ENCODE peak calls at places on chromosomes 12 and 14, in ten cellular contexts. One of them, this sample, is unnamed.

GRCh38 chr14:25231006-25231405 is 181.1 kb upstream of the STXBP6 start:
- DNase-seq in caudate nucleus: no peak
- DNase-seq in HCT116: no peak
- DNase-seq in hepatocyte: no peak
- DNase-seq in WERI-Rb-1: no peak
- DNase-seq in PC-9: no peak
- DNase-seq in A549: no peak
- DNase-seq in CD8-positive, alpha-beta T cell: no peak
- DNase-seq in PC-3: no peak
- DNase-seq in neural progenitor cell: no peak
- DNase-seq in this sample: no peak

GRCh38 chr14:33062881-33063280 is 124.2 kb downstream of the NPAS3 start:
- DNase-seq in neural progenitor cell: no peak
- DNase-seq in PC-3: peak
- DNase-seq in WERI-Rb-1: no peak
- DNase-seq in hepatocyte: no peak
- DNase-seq in A549: no peak
- DNase-seq in caudate nucleus: no peak
- DNase-seq in PC-9: no peak
- DNase-seq in HCT116: no peak
- DNase-seq in CD8-positive, alpha-beta T cell: no peak
- DNase-seq in this sample: no peak

GRCh38 chr12:131773582-131774221 is 54.5 kb upstream of the MMP17 start:
- DNase-seq in WERI-Rb-1: no peak
- DNase-seq in PC-3: no peak
- DNase-seq in neural progenitor cell: no peak
- DNase-seq in hepatocyte: no peak
- DNase-seq in A549: no peak
- DNase-seq in CD8-positive, alpha-beta T cell: no peak
- DNase-seq in HCT116: no peak
- DNase-seq in caudate nucleus: no peak
- DNase-seq in PC-9: no peak
- DNase-seq in this sample: no peak

GRCh38 chr14:103899316-103899715 is 28.9 kb upstream of the TDRD9 start:
- DNase-seq in caudate nucleus: no peak
- DNase-seq in A549: no peak
- DNase-seq in WERI-Rb-1: no peak
- DNase-seq in CD8-positive, alpha-beta T cell: no peak
- DNase-seq in neural progenitor cell: no peak
- DNase-seq in HCT116: no peak
- DNase-seq in hepatocyte: no peak
- DNase-seq in PC-9: no peak
- DNase-seq in PC-3: no peak
- DNase-seq in this sample: no peak

GRCh38 chr14:56608682-56609081 is 29.1 kb downstream of the TMEM260 start:
- DNase-seq in hepatocyte: no peak
- DNase-seq in PC-9: no peak
- DNase-seq in PC-3: no peak
- DNase-seq in WERI-Rb-1: no peak
- DNase-seq in CD8-positive, alpha-beta T cell: no peak
- DNase-seq in HCT116: peak
- DNase-seq in caudate nucleus: no peak
- DNase-seq in neural progenitor cell: no peak
- DNase-seq in A549: no peak
- DNase-seq in this sample: no peak

GRCh38 chr14:99544971-99545370 is 59.0 kb downstream of the CCDC85C start:
- DNase-seq in hepatocyte: no peak
- DNase-seq in neural progenitor cell: no peak
- DNase-seq in CD8-positive, alpha-beta T cell: no peak
- DNase-seq in A549: no peak
- DNase-seq in PC-9: no peak
- DNase-seq in HCT116: no peak
- DNase-seq in WERI-Rb-1: no peak
- DNase-seq in caudate nucleus: no peak
- DNase-seq in PC-3: no peak
- DNase-seq in this sample: no peak

GRCh38 chr14:94542111-94542810 is 19.0 kb upstream of the SERPINA4 start:
- DNase-seq in PC-3: peak
- DNase-seq in A549: no peak
- DNase-seq in CD8-positive, alpha-beta T cell: no peak
- DNase-seq in PC-9: no peak
- DNase-seq in HCT116: no peak
- DNase-seq in neural progenitor cell: no peak
- DNase-seq in WERI-Rb-1: no peak
- DNase-seq in hepatocyte: no peak
- DNase-seq in caudate nucleus: no peak
- DNase-seq in this sample: no peak

GRCh38 chr14:100297320-100298300 is 8.6 kb downstream of the SLC25A29 start:
- DNase-seq in HCT116: no peak
- DNase-seq in hepatocyte: peak
- DNase-seq in PC-9: no peak
- DNase-seq in PC-3: no peak
- DNase-seq in neural progenitor cell: no peak
- DNase-seq in caudate nucleus: no peak
- DNase-seq in CD8-positive, alpha-beta T cell: no peak
- DNase-seq in A549: no peak
- DNase-seq in WERI-Rb-1: no peak
- DNase-seq in this sample: peak

GRCh38 chr12:75483411-75483810 is 2.9 kb downstream of the GLIPR1 start:
- DNase-seq in neural progenitor cell: no peak
- DNase-seq in caudate nucleus: no peak
- DNase-seq in HCT116: no peak
- DNase-seq in WERI-Rb-1: no peak
- DNase-seq in PC-3: no peak
- DNase-seq in A549: no peak
- DNase-seq in hepatocyte: no peak
- DNase-seq in PC-9: no peak
- DNase-seq in CD8-positive, alpha-beta T cell: no peak
- DNase-seq in this sample: no peak

GRCh38 chr14:63642656-63643382 is 1.1 kb upstream of the WDR89 start:
- DNase-seq in HCT116: no peak
- DNase-seq in WERI-Rb-1: no peak
- DNase-seq in neural progenitor cell: no peak
- DNase-seq in PC-3: no peak
- DNase-seq in A549: no peak
- DNase-seq in CD8-positive, alpha-beta T cell: no peak
- DNase-seq in PC-9: no peak
- DNase-seq in hepatocyte: no peak
- DNase-seq in caudate nucleus: no peak
- DNase-seq in this sample: no peak

GRCh38 chr12:24709201-24709600 is 239.7 kb downstream of the BCAT1 start:
- DNase-seq in PC-9: no peak
- DNase-seq in neural progenitor cell: no peak
- DNase-seq in WERI-Rb-1: no peak
- DNase-seq in caudate nucleus: no peak
- DNase-seq in HCT116: no peak
- DNase-seq in hepatocyte: no peak
- DNase-seq in PC-3: no peak
- DNase-seq in CD8-positive, alpha-beta T cell: no peak
- DNase-seq in A549: no peak
- DNase-seq in this sample: no peak

GRCh38 chr14:58100735-58101368 is 51.2 kb downstream of the ARMH4 start:
- DNase-seq in caudate nucleus: no peak
- DNase-seq in HCT116: no peak
- DNase-seq in PC-3: peak
- DNase-seq in PC-9: no peak
- DNase-seq in A549: no peak
- DNase-seq in WERI-Rb-1: no peak
- DNase-seq in hepatocyte: no peak
- DNase-seq in CD8-positive, alpha-beta T cell: no peak
- DNase-seq in neural progenitor cell: no peak
- DNase-seq in this sample: no peak

GRCh38 chr12:125518074-125518473 is 452.8 kb downstream of the AACS start:
- DNase-seq in hepatocyte: peak
- DNase-seq in neural progenitor cell: peak
- DNase-seq in caudate nucleus: no peak
- DNase-seq in WERI-Rb-1: no peak
- DNase-seq in PC-9: no peak
- DNase-seq in PC-3: no peak
- DNase-seq in A549: no peak
- DNase-seq in HCT116: no peak
- DNase-seq in CD8-positive, alpha-beta T cell: no peak
- DNase-seq in this sample: no peak

GRCh38 chr12:68477906-68478305 is 132.8 kb upstream of the RAP1B start:
- DNase-seq in A549: no peak
- DNase-seq in caudate nucleus: no peak
- DNase-seq in WERI-Rb-1: no peak
- DNase-seq in PC-3: no peak
- DNase-seq in PC-9: no peak
- DNase-seq in CD8-positive, alpha-beta T cell: no peak
- DNase-seq in HCT116: no peak
- DNase-seq in neural progenitor cell: no peak
- DNase-seq in hepatocyte: no peak
- DNase-seq in this sample: no peak

GRCh38 chr12:2548095-2548494 is 246.7 kb upstream of the FKBP4 start:
- DNase-seq in CD8-positive, alpha-beta T cell: no peak
- DNase-seq in PC-9: no peak
- DNase-seq in A549: no peak
- DNase-seq in neural progenitor cell: no peak
- DNase-seq in HCT116: no peak
- DNase-seq in caudate nucleus: no peak
- DNase-seq in PC-3: no peak
- DNase-seq in hepatocyte: no peak
- DNase-seq in WERI-Rb-1: peak
- DNase-seq in this sample: no peak

GRCh38 chr12:53810950-53811349 is 59.2 kb upstream of the CISTR start:
- DNase-seq in A549: no peak
- DNase-seq in HCT116: no peak
- DNase-seq in hepatocyte: no peak
- DNase-seq in PC-3: no peak
- DNase-seq in neural progenitor cell: no peak
- DNase-seq in PC-9: no peak
- DNase-seq in CD8-positive, alpha-beta T cell: no peak
- DNase-seq in WERI-Rb-1: no peak
- DNase-seq in caudate nucleus: no peak
- DNase-seq in this sample: no peak
- H3K27ac ChIP-seq in A549: no peak
- H3K27ac ChIP-seq in HCT116: no peak
- H3K27ac ChIP-seq in hepatocyte: no peak
- H3K27ac ChIP-seq in PC-3: no peak
- H3K27ac ChIP-seq in neural progenitor cell: no peak
- H3K27ac ChIP-seq in PC-9: no peak
- H3K27ac ChIP-seq in CD8-positive, alpha-beta T cell: no peak
- H3K27ac ChIP-seq in WERI-Rb-1: no peak
- H3K27ac ChIP-seq in caudate nucleus: no peak
- H3K27ac ChIP-seq in this sample: no peak

GRCh38 chr12:107748472-107748871 is 12.5 kb downstream of the PRDM4 start:
- DNase-seq in caudate nucleus: no peak
- DNase-seq in PC-3: peak
- DNase-seq in WERI-Rb-1: no peak
- DNase-seq in HCT116: no peak
- DNase-seq in neural progenitor cell: no peak
- DNase-seq in hepatocyte: no peak
- DNase-seq in CD8-positive, alpha-beta T cell: no peak
- DNase-seq in PC-9: no peak
- DNase-seq in A549: no peak
- DNase-seq in this sample: no peak
- H3K27ac ChIP-seq in caudate nucleus: no peak
- H3K27ac ChIP-seq in PC-3: peak
- H3K27ac ChIP-seq in WERI-Rb-1: no peak
- H3K27ac ChIP-seq in HCT116: no peak
- H3K27ac ChIP-seq in neural progenitor cell: no peak
- H3K27ac ChIP-seq in hepatocyte: no peak
- H3K27ac ChIP-seq in CD8-positive, alpha-beta T cell: no peak
- H3K27ac ChIP-seq in PC-9: no peak
- H3K27ac ChIP-seq in A549: no peak
- H3K27ac ChIP-seq in this sample: no peak

GRCh38 chr14:61751475-61751989 is 10.7 kb upstream of the SNAPC1 start:
- DNase-seq in neural progenitor cell: no peak
- DNase-seq in PC-3: no peak
- DNase-seq in PC-9: no peak
- DNase-seq in hepatocyte: no peak
- DNase-seq in WERI-Rb-1: no peak
- DNase-seq in caudate nucleus: no peak
- DNase-seq in HCT116: no peak
- DNase-seq in CD8-positive, alpha-beta T cell: no peak
- DNase-seq in A549: no peak
- DNase-seq in this sample: no peak

GRCh38 chr14:61749264-61749663 is 13.0 kb upstream of the SNAPC1 start:
- DNase-seq in CD8-positive, alpha-beta T cell: no peak
- DNase-seq in WERI-Rb-1: no peak
- DNase-seq in PC-9: no peak
- DNase-seq in A549: no peak
- DNase-seq in PC-3: peak
- DNase-seq in neural progenitor cell: no peak
- DNase-seq in caudate nucleus: no peak
- DNase-seq in hepatocyte: no peak
- DNase-seq in HCT116: no peak
- DNase-seq in this sample: no peak

GRCh38 chr14:61747342-61747741 is 14.9 kb upstream of the SNAPC1 start:
- DNase-seq in hepatocyte: no peak
- DNase-seq in PC-9: no peak
- DNase-seq in HCT116: no peak
- DNase-seq in CD8-positive, alpha-beta T cell: no peak
- DNase-seq in WERI-Rb-1: no peak
- DNase-seq in PC-3: no peak
- DNase-seq in A549: no peak
- DNase-seq in neural progenitor cell: no peak
- DNase-seq in caudate nucleus: no peak
- DNase-seq in this sample: no peak

GRCh38 chr14:61750708-61751474 is 11.3 kb upstream of the SNAPC1 start:
- DNase-seq in PC-9: peak
- DNase-seq in neural progenitor cell: no peak
- DNase-seq in CD8-positive, alpha-beta T cell: peak
- DNase-seq in PC-3: peak
- DNase-seq in HCT116: peak
- DNase-seq in caudate nucleus: peak
- DNase-seq in hepatocyte: peak
- DNase-seq in A549: peak
- DNase-seq in WERI-Rb-1: no peak
- DNase-seq in this sample: peak

GRCh38 chr14:61749867-61750266 is 12.4 kb upstream of the SNAPC1 start:
- DNase-seq in caudate nucleus: no peak
- DNase-seq in A549: peak
- DNase-seq in WERI-Rb-1: no peak
- DNase-seq in PC-3: peak
- DNase-seq in HCT116: no peak
- DNase-seq in hepatocyte: peak
- DNase-seq in PC-9: peak
- DNase-seq in neural progenitor cell: no peak
- DNase-seq in CD8-positive, alpha-beta T cell: no peak
- DNase-seq in this sample: no peak
- H3K27ac ChIP-seq in caudate nucleus: no peak
- H3K27ac ChIP-seq in A549: peak
- H3K27ac ChIP-seq in WERI-Rb-1: no peak
- H3K27ac ChIP-seq in PC-3: peak
- H3K27ac ChIP-seq in HCT116: no peak
- H3K27ac ChIP-seq in hepatocyte: peak
- H3K27ac ChIP-seq in PC-9: peak
- H3K27ac ChIP-seq in neural progenitor cell: peak
- H3K27ac ChIP-seq in CD8-positive, alpha-beta T cell: no peak
- H3K27ac ChIP-seq in this sample: no peak

DNA sequence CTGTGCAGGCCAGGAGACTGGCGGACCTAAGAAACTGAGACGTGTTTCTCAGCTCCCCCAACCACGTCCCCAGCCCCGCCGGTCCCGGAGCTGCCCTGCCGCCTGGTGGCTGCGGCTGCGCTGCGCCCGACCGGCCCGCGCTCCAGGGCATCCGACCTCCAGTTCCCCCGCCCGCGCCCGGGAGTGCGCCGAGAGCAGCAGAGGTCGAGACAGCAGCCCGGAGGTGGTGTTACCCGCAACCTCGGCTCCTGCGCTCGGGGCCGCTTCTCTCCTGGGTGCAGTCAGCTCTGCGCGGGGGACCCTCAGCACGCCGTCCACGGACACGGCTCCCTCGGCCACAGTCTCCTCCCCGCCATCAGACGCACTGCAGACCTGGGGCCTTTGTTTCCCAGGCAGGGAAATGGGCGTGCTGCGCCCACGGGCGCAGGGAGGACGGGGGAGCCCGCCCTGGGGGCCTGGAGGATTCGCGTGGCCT is 21.6 kb upstream of the GPR132 start:
- DNase-seq in A549: peak
- DNase-seq in HCT116: peak
- DNase-seq in WERI-Rb-1: peak
- DNase-seq in hepatocyte: peak
- DNase-seq in CD8-positive, alpha-beta T cell: peak
- DNase-seq in caudate nucleus: no peak
- DNase-seq in neural progenitor cell: peak
- DNase-seq in PC-9: peak
- DNase-seq in PC-3: peak
- DNase-seq in this sample: no peak
- H3K27ac ChIP-seq in A549: peak
- H3K27ac ChIP-seq in HCT116: peak
- H3K27ac ChIP-seq in WERI-Rb-1: no peak
- H3K27ac ChIP-seq in hepatocyte: peak
- H3K27ac ChIP-seq in CD8-positive, alpha-beta T cell: no peak
- H3K27ac ChIP-seq in caudate nucleus: no peak
- H3K27ac ChIP-seq in neural progenitor cell: no peak
- H3K27ac ChIP-seq in PC-9: peak
- H3K27ac ChIP-seq in PC-3: no peak
- H3K27ac ChIP-seq in this sample: no peak

This sample was measured in substantia nigra.